ENCODE peak calls at places on chromosomes 13 and 19, in four cellular contexts. I is GM12878, U is K562, D is HepG2. G is an unnamed sample.

GRCh38 chr13:79711631-79712030 is 230.7 kb downstream of the NDFIP2 start:
- DNase-seq in I (no peak), U (no peak), D (no peak), G (no peak)

GRCh38 chr19:38728752-38729541 is 15.3 kb downstream of the CAPN12 start:
- DNase-seq in I (no peak), U (no peak), D (no peak), G (no peak)

GRCh38 chr13:112931028-112931934 is 37.7 kb upstream of the MCF2L start:
- DNase-seq in I (no peak), U (peak), D (peak), G (peak)

GRCh38 chr13:68908879-68909278 is 1198.7 kb upstream of the ATXN8OS start:
- DNase-seq in I (no peak), U (no peak), D (no peak), G (no peak)

GRCh38 chr13:30142502-30143211 is 164.7 kb downstream of the KATNAL1 start:
- DNase-seq in I (no peak), U (no peak), D (peak), G (no peak)

GRCh38 chr13:112056739-112057433 is 10.1 kb upstream of the SOX1 start:
- DNase-seq in I (no peak), U (no peak), D (no peak), G (peak)

GRCh38 chr13:20177049-20177831 is 15.5 kb downstream of the GJB2 start:
- DNase-seq in I (no peak), U (no peak), D (no peak), G (no peak)

GRCh38 chr13:92573467-92574057 is 653.0 kb upstream of the GPC6 start:
- DNase-seq in I (no peak), U (peak), D (peak), G (peak)

GRCh38 chr19:5680083-5680436 is 256 bp downstream of the MICOS13 start:
- DNase-seq in I (no peak), U (no peak), D (no peak), G (no peak)

GRCh38 chr13:26255717-26256277 is 1.9 kb downstream of the CDK8 start:
- DNase-seq in I (no peak), U (no peak), D (peak), G (no peak)

GRCh38 chr13:110470272-110471009 is 91.1 kb downstream of the RAB20 start:
- DNase-seq in I (no peak), U (no peak), D (no peak), G (no peak)

GRCh38 chr13:44309771-44310767 is 63.6 kb upstream of the SERP2 start:
- DNase-seq in I (no peak), U (no peak), D (no peak), G (no peak)

GRCh38 chr19:49430678-49431329 is 5.6 kb downstream of the GFY start:
- DNase-seq in I (no peak), U (peak), D (no peak), G (peak)

GRCh38 chr13:103097366-103097928 is 31.2 kb upstream of the SLC10A2 start:
- DNase-seq in I (no peak), U (no peak), D (no peak), G (no peak)

GRCh38 chr13:65133094-65133493 is 2097.0 kb downstream of the PCDH9 start:
- DNase-seq in I (no peak), U (no peak), D (no peak), G (no peak)

GRCh38 chr13:110382229-110382628 is 75.1 kb downstream of the COL4A2 start:
- DNase-seq in I (no peak), U (no peak), D (no peak), G (no peak)

GRCh38 chr13:24131749-24132148 is 28.8 kb upstream of the SPATA13 start:
- DNase-seq in I (no peak), U (no peak), D (no peak), G (no peak)

GRCh38 chr13:37143901-37144300 is 38.4 kb upstream of the CSNK1A1L start:
- DNase-seq in I (no peak), U (no peak), D (no peak), G (no peak)

GRCh38 chr19:30719991-30720329 is 347.8 kb downstream of the ZNF536 start:
- DNase-seq in I (no peak), U (no peak), D (no peak), G (no peak)

GRCh38 chr13:23701191-23701590 is 131.0 kb downstream of the TNFRSF19 start:
- DNase-seq in I (no peak), U (no peak), D (no peak), G (no peak)

GRCh38 chr19:407501-408440 is 1.2 kb downstream of the C2CD4C start:
- DNase-seq in I (no peak), U (no peak), D (no peak), G (no peak)

GRCh38 chr19:54430306-54431254 is 15.3 kb downstream of the TTYH1 start:
- DNase-seq in I (no peak), U (peak), D (no peak), G (peak)

GRCh38 chr19:45976180-45976579 is 2.5 kb upstream of the NOVA2 start:
- DNase-seq in I (no peak), U (peak), D (no peak), G (no peak)

GRCh38 chr19:39824143-39825092 is 9.5 kb downstream of the DYRK1B start:
- DNase-seq in I (peak), U (no peak), D (peak), G (peak)

GRCh38 chr19:12786149-12786870 is 5.0 kb upstream of the JUNB start:
- DNase-seq in I (no peak), U (no peak), D (no peak), G (no peak)

GRCh38 chr19:55345818-55346724 is 6.4 kb downstream of the KMT5C start:
- DNase-seq in I (no peak), U (peak), D (no peak), G (no peak)

GRCh38 chr19:33301011-33301899 is 1.1 kb downstream of the CEBPA start:
- DNase-seq in I (no peak), U (no peak), D (no peak), G (no peak)

GRCh38 chr19:14440049-14440448 is 6.9 kb downstream of the PKN1 start:
- DNase-seq in I (peak), U (peak), D (no peak), G (no peak)

GRCh38 chr19:38683393-38684077 is 36.1 kb downstream of the ACTN4 start:
- DNase-seq in I (no peak), U (peak), D (peak), G (peak)

GRCh38 chr13:111401755-111402154 is 81.3 kb downstream of the TEX29 start:
- DNase-seq in I (no peak), U (no peak), D (no peak), G (no peak)

GRCh38 chr19:3670258-3670795 is 29.9 kb downstream of the PIP5K1C start:
- DNase-seq in I (no peak), U (peak), D (no peak), G (no peak)

GRCh38 chr13:106455777-106456176 is 79.7 kb downstream of the EFNB2 start:
- DNase-seq in I (no peak), U (no peak), D (no peak), G (no peak)

DNA sequence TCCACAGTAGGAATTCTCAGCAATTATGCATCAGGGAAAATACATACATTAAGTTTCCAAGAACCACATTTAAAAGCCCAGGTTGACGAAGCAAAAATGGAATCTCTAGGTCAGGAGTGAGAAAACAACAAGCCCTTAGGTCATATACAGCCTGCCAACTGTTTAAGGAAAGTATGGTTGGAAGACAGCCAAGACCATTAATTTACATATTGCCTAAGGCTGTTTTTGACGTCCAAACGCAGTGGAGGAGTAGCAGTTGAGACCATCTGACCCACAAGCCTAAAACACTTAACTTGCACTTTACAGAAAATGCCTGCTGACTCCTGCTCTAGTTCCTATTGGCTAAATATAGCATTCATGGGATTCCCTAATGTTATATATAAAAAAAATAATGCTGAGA is 299.0 kb downstream of the ITGBL1 start:
- DNase-seq in I (no peak), U (no peak), D (no peak), G (peak)
- TF ChIP-seq SP1 in I (no peak), U (no peak), D (no peak), G (no peak)

DNA sequence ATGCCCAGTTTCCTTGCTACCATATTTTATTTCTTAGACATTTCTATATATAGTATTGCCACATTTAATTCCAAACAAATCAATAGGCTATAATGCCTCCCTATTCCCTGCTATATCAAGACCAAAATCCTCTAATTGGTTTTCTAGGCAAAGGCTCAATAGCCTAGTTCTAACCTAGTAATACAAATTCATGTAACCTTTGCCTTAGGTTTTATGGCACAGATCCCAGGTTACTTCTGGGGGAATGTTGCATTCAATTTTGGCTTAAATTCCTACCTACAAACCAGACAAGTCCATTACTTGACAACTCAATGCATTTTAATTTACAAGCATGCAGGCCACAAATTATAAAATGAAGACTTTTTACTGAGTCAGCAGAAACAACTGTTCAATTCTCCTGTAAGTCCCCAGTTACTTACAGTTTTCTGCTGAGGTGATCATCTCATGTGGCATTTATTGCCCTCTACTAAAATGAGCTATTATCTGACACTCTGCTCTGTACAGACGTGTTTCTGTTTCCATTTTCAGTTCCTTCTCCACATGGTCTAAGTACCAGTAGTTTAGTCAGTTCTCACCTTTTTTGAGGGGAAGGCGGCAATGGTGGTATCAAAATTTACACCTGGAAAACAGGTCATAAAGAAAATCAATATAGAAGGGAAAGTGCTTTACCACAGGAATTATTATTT is 11.7 kb downstream of the KCNRG start:
- DNase-seq in I (peak), U (no peak), D (no peak), G (no peak)
- TF ChIP-seq TARDBP in I (no peak), U (no peak), D (no peak), G (no peak)

GRCh38 chr19:56823417-56823816 is 17.1 kb downstream of the PEG3 start:
- DNase-seq in I (no peak), U (no peak), D (no peak), G (no peak)
- TF ChIP-seq FOXK2 in I (no peak), U (no peak), D (no peak), G (no peak)

DNA sequence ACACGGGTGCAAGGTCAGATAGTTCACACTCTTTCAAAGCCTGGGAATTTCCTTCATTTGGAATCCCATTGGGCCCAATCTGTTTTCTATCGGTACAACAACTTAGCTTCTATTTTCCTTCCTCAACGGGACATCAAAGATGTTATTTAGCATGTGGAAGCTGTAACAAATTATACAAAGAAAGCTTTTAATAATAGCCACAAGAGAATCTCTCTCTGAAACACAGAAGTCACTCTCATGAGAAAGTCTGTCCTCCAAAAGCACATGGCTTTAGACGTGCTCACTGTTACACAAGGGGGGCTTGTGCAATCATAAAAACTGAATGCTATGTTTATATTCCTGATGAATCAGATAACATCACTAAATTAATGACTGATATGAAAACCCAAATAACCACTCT is 28.9 kb upstream of the CYSLTR2 start:
- DNase-seq in I (no peak), U (no peak), D (no peak), G (no peak)
- TF ChIP-seq SP1 in I (no peak), U (no peak), D (no peak), G (no peak)

DNA sequence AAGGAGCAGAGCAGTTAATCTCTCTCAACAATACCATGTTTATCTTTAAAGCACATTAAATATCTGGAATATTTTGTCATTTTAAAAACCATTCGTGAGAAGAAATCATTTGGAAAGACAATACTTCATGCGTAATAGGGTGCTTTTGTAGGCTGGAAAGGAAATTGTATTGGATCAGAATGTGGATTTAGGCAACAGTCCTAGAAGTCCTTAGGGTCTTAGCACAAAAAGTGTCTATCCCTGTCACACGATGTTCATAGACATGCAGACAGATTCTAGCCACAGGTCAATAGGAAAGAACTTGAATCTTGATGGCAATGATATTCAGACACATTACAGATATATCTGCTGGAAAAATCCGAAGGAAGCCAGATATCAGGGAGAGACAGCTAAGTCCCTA is 156.0 kb downstream of the KCTD12 start:
- DNase-seq in I (no peak), U (no peak), D (no peak), G (no peak)
- TF ChIP-seq TARDBP in I (no peak), U (no peak), D (no peak), G (no peak)

GRCh38 chr19:42290523-42291436 is 11.2 kb upstream of the PRR19 start:
- DNase-seq in I (no peak), U (peak), D (peak), G (no peak)
- TF ChIP-seq FOXK2 in I (no peak), U (no peak), D (no peak), G (no peak)

G was measured in HEK293T.